ENCODE peak calls at places on chromosomes 6 and 20, in six cellular contexts. One of them, this sample, is unnamed.
A peak's percentile ranks its signal among the peaks of the same experiment; 100 is the strongest.

GRCh38 chr20:61434361-61434781 is 182.3 kb downstream of the CDH4 start:
- DNase-seq in globus pallidus: no peak
- DNase-seq in ACHN: no peak
- DNase-seq in mucosa of descending colon: no peak
- DNase-seq in left lung: no peak
- DNase-seq in OCI-LY7: no peak
- DNase-seq in this sample: no peak

GRCh38 chr20:57329608-57330221 is at the start of gene SPO11:
- DNase-seq in globus pallidus: no peak
- DNase-seq in left lung: no peak
- DNase-seq in ACHN: no peak
- DNase-seq in OCI-LY7: peak; percentile 81
- DNase-seq in mucosa of descending colon: no peak
- DNase-seq in this sample: no peak

GRCh38 chr6:162090734-162091133 is 636.8 kb downstream of the PRKN start:
- DNase-seq in mucosa of descending colon: no peak
- DNase-seq in OCI-LY7: no peak
- DNase-seq in globus pallidus: no peak
- DNase-seq in ACHN: peak; percentile 97
- DNase-seq in left lung: no peak
- DNase-seq in this sample: no peak

GRCh38 chr6:160124605-160125004 is 3.0 kb downstream of the SLC22A1 start:
- DNase-seq in ACHN: no peak
- DNase-seq in globus pallidus: no peak
- DNase-seq in left lung: no peak
- DNase-seq in mucosa of descending colon: no peak
- DNase-seq in OCI-LY7: no peak
- DNase-seq in this sample: no peak

GRCh38 chr20:24773751-24774201 is 175.3 kb upstream of the CST7 start:
- DNase-seq in OCI-LY7: no peak
- DNase-seq in mucosa of descending colon: no peak
- DNase-seq in left lung: no peak
- DNase-seq in globus pallidus: no peak
- DNase-seq in ACHN: peak; percentile 43
- DNase-seq in this sample: peak; percentile 77

GRCh38 chr6:34743625-34744293 is 13.5 kb upstream of the SNRPC start:
- DNase-seq in ACHN: no peak
- DNase-seq in left lung: no peak
- DNase-seq in globus pallidus: no peak
- DNase-seq in OCI-LY7: no peak
- DNase-seq in mucosa of descending colon: no peak
- DNase-seq in this sample: no peak

GRCh38 chr20:50731930-50732690 is 730 bp downstream of the PARD6B start:
- DNase-seq in ACHN: peak; percentile 57
- DNase-seq in OCI-LY7: peak; percentile 33
- DNase-seq in globus pallidus: no peak
- DNase-seq in mucosa of descending colon: no peak
- DNase-seq in left lung: no peak
- DNase-seq in this sample: no peak

GRCh38 chr6:26330835-26331808 is 33.9 kb upstream of the BTN3A2 start:
- DNase-seq in mucosa of descending colon: no peak
- DNase-seq in globus pallidus: no peak
- DNase-seq in left lung: no peak
- DNase-seq in OCI-LY7: peak; percentile 81
- DNase-seq in ACHN: peak; percentile 47
- DNase-seq in this sample: no peak

GRCh38 chr20:3804254-3804751 is 8.2 kb downstream of the CDC25B start:
- DNase-seq in mucosa of descending colon: no peak
- DNase-seq in OCI-LY7: no peak
- DNase-seq in left lung: no peak
- DNase-seq in globus pallidus: no peak
- DNase-seq in ACHN: no peak
- DNase-seq in this sample: no peak

GRCh38 chr6:150478651-150479498 is 110.1 kb downstream of the IYD start:
- DNase-seq in globus pallidus: no peak
- DNase-seq in OCI-LY7: no peak
- DNase-seq in mucosa of descending colon: no peak
- DNase-seq in left lung: no peak
- DNase-seq in ACHN: no peak
- DNase-seq in this sample: no peak

GRCh38 chr20:61627791-61628415 is 375.8 kb downstream of the CDH4 start:
- DNase-seq in mucosa of descending colon: no peak
- DNase-seq in OCI-LY7: no peak
- DNase-seq in left lung: no peak
- DNase-seq in ACHN: no peak
- DNase-seq in globus pallidus: no peak
- DNase-seq in this sample: no peak

GRCh38 chr6:34272022-34272926 is 23.5 kb upstream of the SMIM29 start:
- DNase-seq in OCI-LY7: no peak
- DNase-seq in globus pallidus: no peak
- DNase-seq in ACHN: no peak
- DNase-seq in left lung: peak; percentile 87
- DNase-seq in mucosa of descending colon: no peak
- DNase-seq in this sample: no peak

GRCh38 chr6:158660331-158660730 is 10.5 kb downstream of the SYTL3 start:
- DNase-seq in globus pallidus: no peak
- DNase-seq in OCI-LY7: peak; percentile 67
- DNase-seq in ACHN: peak; percentile 42
- DNase-seq in left lung: no peak
- DNase-seq in mucosa of descending colon: peak; percentile 66
- DNase-seq in this sample: no peak

GRCh38 chr6:163310096-163310972 is 104.2 kb upstream of the QKI start:
- DNase-seq in globus pallidus: no peak
- DNase-seq in OCI-LY7: no peak
- DNase-seq in mucosa of descending colon: no peak
- DNase-seq in left lung: peak; percentile 67
- DNase-seq in ACHN: no peak
- DNase-seq in this sample: no peak

GRCh38 chr20:49280463-49281058 is 2.7 kb upstream of the ZNFX1 start:
- DNase-seq in left lung: no peak
- DNase-seq in mucosa of descending colon: no peak
- DNase-seq in OCI-LY7: peak; percentile 29
- DNase-seq in ACHN: no peak
- DNase-seq in globus pallidus: no peak
- DNase-seq in this sample: no peak

GRCh38 chr6:44468835-44469234 is 81.3 kb downstream of the CDC5L start:
- DNase-seq in OCI-LY7: no peak
- DNase-seq in globus pallidus: no peak
- DNase-seq in left lung: no peak
- DNase-seq in ACHN: no peak
- DNase-seq in mucosa of descending colon: no peak
- DNase-seq in this sample: no peak

GRCh38 chr6:145199961-145200360 is 535.4 kb downstream of the EPM2A start:
- DNase-seq in globus pallidus: no peak
- DNase-seq in left lung: no peak
- DNase-seq in OCI-LY7: no peak
- DNase-seq in mucosa of descending colon: no peak
- DNase-seq in ACHN: no peak
- DNase-seq in this sample: peak; percentile 9

GRCh38 chr20:21237956-21238355 is 65.2 kb upstream of the XRN2 start:
- DNase-seq in globus pallidus: no peak
- DNase-seq in OCI-LY7: no peak
- DNase-seq in left lung: no peak
- DNase-seq in mucosa of descending colon: no peak
- DNase-seq in ACHN: no peak
- DNase-seq in this sample: no peak

GRCh38 chr20:15556869-15557268 is 1016.4 kb downstream of the KIF16B start:
- DNase-seq in mucosa of descending colon: no peak
- DNase-seq in left lung: no peak
- DNase-seq in globus pallidus: no peak
- DNase-seq in OCI-LY7: no peak
- DNase-seq in ACHN: no peak
- DNase-seq in this sample: no peak

GRCh38 chr6:56664007-56664406 is 21.3 kb upstream of the DST start:
- DNase-seq in mucosa of descending colon: no peak
- DNase-seq in globus pallidus: no peak
- DNase-seq in ACHN: no peak
- DNase-seq in OCI-LY7: no peak
- DNase-seq in left lung: no peak
- DNase-seq in this sample: no peak

GRCh38 chr6:30861257-30862048 is 22.9 kb upstream of the DDR1 start:
- DNase-seq in OCI-LY7: no peak
- DNase-seq in mucosa of descending colon: no peak
- DNase-seq in globus pallidus: no peak
- DNase-seq in left lung: no peak
- DNase-seq in ACHN: no peak
- DNase-seq in this sample: no peak

GRCh38 chr6:16206595-16207037 is 31.8 kb upstream of the GMPR start:
- DNase-seq in globus pallidus: peak; percentile 66
- DNase-seq in OCI-LY7: peak; percentile 75
- DNase-seq in left lung: no peak
- DNase-seq in ACHN: peak; percentile 65
- DNase-seq in mucosa of descending colon: peak; percentile 76
- DNase-seq in this sample: peak; percentile 77

GRCh38 chr6:166419717-166420116 is 37.0 kb upstream of the MPC1 start:
- DNase-seq in mucosa of descending colon: no peak
- DNase-seq in left lung: no peak
- DNase-seq in globus pallidus: no peak
- DNase-seq in OCI-LY7: no peak
- DNase-seq in ACHN: no peak
- DNase-seq in this sample: no peak

GRCh38 chr6:104325341-104326172 is 534.2 kb downstream of the HACE1 start:
- DNase-seq in mucosa of descending colon: peak; percentile 6
- DNase-seq in left lung: no peak
- DNase-seq in ACHN: peak; percentile 5
- DNase-seq in OCI-LY7: peak; percentile 10
- DNase-seq in globus pallidus: peak; percentile 7
- DNase-seq in this sample: no peak